ENCODE peak calls at places on chromosome 21, in ten cellular contexts. R, S, L, J, M, K, C, N, P and H are unnamed samples.

GRCh38 chr21:45414396-45415187 is 9.6 kb downstream of the COL18A1 start:
- DNase-seq in R (no peak), S (no peak), L (peak), J (no peak), M (no peak), K (no peak), C (no peak), N (no peak), P (no peak), H (no peak)

GRCh38 chr21:26167593-26167992 is 3.0 kb downstream of the APP start:
- DNase-seq in R (no peak), S (no peak), L (no peak), J (no peak), M (no peak), K (no peak), C (no peak), N (no peak), P (no peak), H (no peak)

GRCh38 chr21:45973475-45974072 is 8.0 kb upstream of the COL6A1 start:
- DNase-seq in R (peak), S (peak), L (peak), J (peak), M (peak), K (peak), C (peak), N (peak), P (peak), H (peak)

GRCh38 chr21:45076245-45076661 is 1.9 kb downstream of the ADARB1 start:
- DNase-seq in R (peak), S (peak), L (no peak), J (no peak), M (no peak), K (peak), C (peak), N (peak), P (no peak), H (no peak)

GRCh38 chr21:42694751-42695150 is 41.3 kb downstream of the PDE9A start:
- DNase-seq in R (no peak), S (no peak), L (no peak), J (no peak), M (no peak), K (no peak), C (no peak), N (no peak), P (no peak), H (peak)

GRCh38 chr21:25039461-25040380 is 567.6 kb downstream of the MRPL39 start:
- DNase-seq in R (peak), S (peak), L (no peak), J (no peak), M (no peak), K (no peak), C (peak), N (no peak), P (peak), H (no peak)

GRCh38 chr21:45528981-45529784 is 13.1 kb downstream of the SLC19A1 start:
- DNase-seq in R (no peak), S (no peak), L (peak), J (no peak), M (no peak), K (no peak), C (no peak), N (no peak), P (no peak), H (peak)

GRCh38 chr21:33031152-33031551 is 5.4 kb downstream of the OLIG2 start:
- DNase-seq in R (no peak), S (no peak), L (no peak), J (no peak), M (no peak), K (no peak), C (no peak), N (no peak), P (no peak), H (no peak)

GRCh38 chr21:33541105-33541711 is 709 bp downstream of the GART start:
- DNase-seq in R (peak), S (peak), L (no peak), J (no peak), M (no peak), K (peak), C (peak), N (peak), P (peak), H (no peak)

GRCh38 chr21:32578107-32578691 is 7.1 kb downstream of the TCP10L start:
- DNase-seq in R (peak), S (peak), L (no peak), J (no peak), M (no peak), K (peak), C (no peak), N (peak), P (peak), H (no peak)

GRCh38 chr21:32256226-32256625 is 22.6 kb downstream of the MIS18A start:
- DNase-seq in R (no peak), S (no peak), L (no peak), J (no peak), M (no peak), K (no peak), C (no peak), N (no peak), P (no peak), H (no peak)

GRCh38 chr21:46634427-46634826 is 1.0 kb upstream of the PRMT2 start:
- DNase-seq in R (peak), S (peak), L (no peak), J (no peak), M (no peak), K (no peak), C (no peak), N (no peak), P (no peak), H (peak)

GRCh38 chr21:33396966-33397365 is 6.2 kb upstream of the IFNGR2 start:
- DNase-seq in R (no peak), S (no peak), L (peak), J (no peak), M (no peak), K (peak), C (no peak), N (peak), P (peak), H (no peak)

GRCh38 chr21:43721939-43722338 is 3.0 kb downstream of the PDXK start:
- DNase-seq in R (no peak), S (peak), L (no peak), J (no peak), M (no peak), K (no peak), C (no peak), N (no peak), P (no peak), H (no peak)

GRCh38 chr21:44925027-44925755 is 4.5 kb upstream of the ITGB2 start:
- DNase-seq in R (peak), S (peak), L (no peak), J (no peak), M (no peak), K (peak), C (peak), N (peak), P (peak), H (no peak)

GRCh38 chr21:31316488-31317169 is 27.4 kb downstream of the TIAM1 start:
- DNase-seq in R (peak), S (no peak), L (no peak), J (no peak), M (no peak), K (peak), C (no peak), N (peak), P (peak), H (no peak)

GRCh38 chr21:45846373-45847160 is 135.0 kb upstream of the COL6A1 start:
- DNase-seq in R (no peak), S (no peak), L (no peak), J (peak), M (peak), K (peak), C (no peak), N (peak), P (peak), H (no peak)

GRCh38 chr21:29144736-29145353 is 14.4 kb downstream of the MAP3K7CL start:
- DNase-seq in R (peak), S (no peak), L (no peak), J (no peak), M (no peak), K (no peak), C (no peak), N (peak), P (peak), H (no peak)

GRCh38 chr21:33885158-33885514 is 30.5 kb downstream of the ATP5PO start:
- DNase-seq in R (no peak), S (no peak), L (no peak), J (no peak), M (no peak), K (no peak), C (no peak), N (no peak), P (no peak), H (no peak)

GRCh38 chr21:43627527-43627926 is 31.8 kb downstream of the HSF2BP start:
- DNase-seq in R (no peak), S (no peak), L (no peak), J (no peak), M (no peak), K (no peak), C (no peak), N (no peak), P (no peak), H (no peak)

GRCh38 chr21:44024895-44025353 is 12.8 kb downstream of the TRAPPC10 start:
- DNase-seq in R (no peak), S (peak), L (no peak), J (no peak), M (peak), K (peak), C (peak), N (peak), P (peak), H (no peak)

GRCh38 chr21:44438531-44439210 is 16.6 kb upstream of the LRRC3 start:
- DNase-seq in R (no peak), S (no peak), L (peak), J (no peak), M (no peak), K (no peak), C (no peak), N (no peak), P (no peak), H (peak)

GRCh38 chr21:42105916-42106315 is 34.8 kb downstream of the UMODL1 start:
- DNase-seq in R (no peak), S (no peak), L (peak), J (no peak), M (no peak), K (no peak), C (no peak), N (no peak), P (no peak), H (no peak)

GRCh38 chr21:26843912-26844257 is 1.3 kb downstream of the ADAMTS1 start:
- DNase-seq in R (peak), S (no peak), L (no peak), J (no peak), M (no peak), K (peak), C (peak), N (peak), P (peak), H (no peak)

GRCh38 chr21:33971492-33972013 is 55.9 kb upstream of the ATP5PO start:
- DNase-seq in R (peak), S (no peak), L (no peak), J (peak), M (no peak), K (no peak), C (peak), N (no peak), P (peak), H (no peak)

GRCh38 chr21:23853796-23854379 is 1753.4 kb downstream of the MRPL39 start:
- DNase-seq in R (peak), S (peak), L (no peak), J (no peak), M (no peak), K (peak), C (peak), N (peak), P (peak), H (no peak)

GRCh38 chr21:46065215-46065992 is 32.5 kb upstream of the COL6A2 start:
- DNase-seq in R (peak), S (no peak), L (peak), J (no peak), M (peak), K (peak), C (no peak), N (peak), P (peak), H (peak)

GRCh38 chr21:33267250-33267649 is 1.1 kb downstream of the IL10RB start:
- DNase-seq in R (no peak), S (no peak), L (no peak), J (no peak), M (no peak), K (no peak), C (no peak), N (no peak), P (no peak), H (no peak)

GRCh38 chr21:45073301-45074047 is 906 bp upstream of the ADARB1 start:
- DNase-seq in R (peak), S (peak), L (peak), J (peak), M (no peak), K (no peak), C (peak), N (no peak), P (no peak), H (peak)

GRCh38 chr21:14453964-14454641 is 71.2 kb upstream of the HSPA13 start:
- DNase-seq in R (no peak), S (peak), L (no peak), J (no peak), M (no peak), K (no peak), C (no peak), N (no peak), P (no peak), H (no peak)

GRCh38 chr21:44436111-44436611 is 19.1 kb upstream of the LRRC3 start:
- DNase-seq in R (no peak), S (no peak), L (peak), J (no peak), M (no peak), K (no peak), C (no peak), N (no peak), P (no peak), H (peak)

GRCh38 chr21:42707207-42707830 is 53.9 kb downstream of the PDE9A start:
- DNase-seq in R (no peak), S (no peak), L (no peak), J (no peak), M (no peak), K (no peak), C (no peak), N (no peak), P (no peak), H (no peak)

GRCh38 chr21:23003951-23004350 is 2005.7 kb downstream of the NCAM2 start:
- DNase-seq in R (peak), S (no peak), L (no peak), J (no peak), M (no peak), K (no peak), C (no peak), N (no peak), P (no peak), H (no peak)

GRCh38 chr21:43023175-43023574 is 48.8 kb downstream of the PKNOX1 start:
- DNase-seq in R (no peak), S (no peak), L (no peak), J (peak), M (no peak), K (no peak), C (no peak), N (no peak), P (no peak), H (peak)

GRCh38 chr21:33650230-33650629 is 7.9 kb downstream of the ITSN1 start:
- DNase-seq in R (no peak), S (no peak), L (no peak), J (no peak), M (no peak), K (no peak), C (no peak), N (no peak), P (no peak), H (no peak)

GRCh38 chr21:28018741-28019669 is 973.7 kb downstream of the LTN1 start:
- DNase-seq in R (peak), S (peak), L (no peak), J (no peak), M (no peak), K (no peak), C (no peak), N (peak), P (no peak), H (no peak)
- TF ChIP-seq CTCF in R (peak), S (no peak), L (no peak), J (no peak), M (no peak), K (no peak), C (no peak), N (peak), P (no peak), H (no peak)

GRCh38 chr21:39720126-39720778 is 24.7 kb upstream of the IGSF5 start:
- DNase-seq in R (peak), S (no peak), L (no peak), J (no peak), M (no peak), K (no peak), C (no peak), N (no peak), P (peak), H (no peak)
- TF ChIP-seq CTCF in R (no peak), S (no peak), L (no peak), J (no peak), M (no peak), K (no peak), C (no peak), N (no peak), P (peak), H (no peak)

GRCh38 chr21:35436899-35437298 is 387.8 kb upstream of the RUNX1 start:
- DNase-seq in R (peak), S (no peak), L (no peak), J (no peak), M (no peak), K (no peak), C (no peak), N (no peak), P (no peak), H (no peak)
- TF ChIP-seq CTCF in R (peak), S (no peak), L (no peak), J (no peak), M (no peak), K (no peak), C (peak), N (no peak), P (peak), H (no peak)

GRCh38 chr21:15669247-15669646 is 60.5 kb upstream of the USP25 start:
- DNase-seq in R (no peak), S (peak), L (no peak), J (no peak), M (no peak), K (peak), C (no peak), N (peak), P (peak), H (no peak)

GRCh38 chr21:15667824-15668223 is 62.0 kb upstream of the USP25 start:
- DNase-seq in R (no peak), S (no peak), L (no peak), J (no peak), M (no peak), K (no peak), C (no peak), N (no peak), P (no peak), H (no peak)

GRCh38 chr21:15671188-15671587 is 58.6 kb upstream of the USP25 start:
- DNase-seq in R (no peak), S (no peak), L (no peak), J (no peak), M (no peak), K (no peak), C (no peak), N (no peak), P (no peak), H (no peak)

DNA sequence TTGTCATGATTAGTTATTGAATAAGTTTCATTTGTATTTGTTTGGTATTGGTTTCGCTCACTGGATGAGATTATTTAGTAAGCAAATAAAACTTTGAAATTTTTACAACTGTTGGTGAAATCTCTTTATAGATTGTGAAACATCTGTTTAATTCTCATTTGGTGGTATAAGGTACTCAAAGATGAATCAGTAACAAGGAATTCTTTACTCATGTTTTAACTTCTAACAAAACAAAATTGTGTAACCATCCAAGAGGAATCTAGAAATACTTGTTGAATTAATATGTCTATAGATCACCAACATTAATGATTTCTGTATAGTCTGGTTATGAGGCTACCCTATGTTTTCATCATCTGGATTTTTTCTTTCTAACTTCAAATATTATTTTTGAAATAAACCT is 62.8 kb upstream of the USP25 start:
- DNase-seq in R (peak), S (no peak), L (no peak), J (no peak), M (no peak), K (peak), C (peak), N (peak), P (peak), H (no peak)
- TF ChIP-seq CTCF in R (no peak), S (no peak), L (no peak), J (no peak), M (no peak), K (no peak), C (no peak), N (no peak), P (no peak), H (no peak)

GRCh38 chr21:41069305-41069642 is 98.7 kb upstream of the BACE2 start:
- DNase-seq in R (no peak), S (no peak), L (no peak), J (no peak), M (no peak), K (no peak), C (no peak), N (no peak), P (no peak), H (no peak)
- TF ChIP-seq CTCF in R (no peak), S (no peak), L (no peak), J (no peak), M (no peak), K (no peak), C (no peak), N (no peak), P (no peak), H (no peak)

GRCh38 chr21:36743008-36743407 is 44.1 kb downstream of the SIM2 start:
- DNase-seq in R (no peak), S (no peak), L (no peak), J (no peak), M (no peak), K (no peak), C (no peak), N (no peak), P (no peak), H (peak)
- TF ChIP-seq CTCF in R (no peak), S (no peak), L (no peak), J (no peak), M (no peak), K (no peak), C (no peak), N (no peak), P (no peak), H (no peak)

GRCh38 chr21:18249542-18250152 is 5.0 kb downstream of the CHODL start:
- DNase-seq in R (peak), S (no peak), L (no peak), J (no peak), M (no peak), K (no peak), C (no peak), N (no peak), P (no peak), H (no peak)
- TF ChIP-seq CTCF in R (peak), S (no peak), L (no peak), J (no peak), M (no peak), K (no peak), C (peak), N (no peak), P (no peak), H (no peak)